ENCODE peak calls at places on chromosomes 1 and 21, in nine cellular contexts. One of them, this sample, is unnamed.

GRCh38 chr1:16132325-16132785 is 23.5 kb downstream of the EPHA2 start:
- DNase-seq in IMR-90: no peak
- DNase-seq in DND-41: no peak
- DNase-seq in esophagus muscularis mucosa: no peak
- DNase-seq in right cardiac atrium: no peak
- DNase-seq in left lung: no peak
- DNase-seq in CD8-positive, alpha-beta memory T cell: no peak
- DNase-seq in colonic mucosa: no peak
- DNase-seq in body of pancreas: no peak
- DNase-seq in this sample: no peak

GRCh38 chr21:15022608-15023261 is 42.1 kb downstream of the NRIP1 start:
- DNase-seq in IMR-90: peak
- DNase-seq in DND-41: no peak
- DNase-seq in esophagus muscularis mucosa: no peak
- DNase-seq in right cardiac atrium: no peak
- DNase-seq in left lung: no peak
- DNase-seq in CD8-positive, alpha-beta memory T cell: no peak
- DNase-seq in colonic mucosa: no peak
- DNase-seq in body of pancreas: no peak
- DNase-seq in this sample: no peak

GRCh38 chr21:27713159-27714109 is 746.5 kb upstream of the ADAMTS5 start:
- DNase-seq in IMR-90: no peak
- DNase-seq in DND-41: no peak
- DNase-seq in esophagus muscularis mucosa: no peak
- DNase-seq in right cardiac atrium: no peak
- DNase-seq in left lung: no peak
- DNase-seq in CD8-positive, alpha-beta memory T cell: no peak
- DNase-seq in colonic mucosa: peak
- DNase-seq in body of pancreas: peak
- DNase-seq in this sample: no peak

GRCh38 chr21:40850071-40850470 is 3.1 kb upstream of the DSCAM start:
- DNase-seq in IMR-90: no peak
- DNase-seq in DND-41: no peak
- DNase-seq in esophagus muscularis mucosa: peak
- DNase-seq in right cardiac atrium: no peak
- DNase-seq in left lung: no peak
- DNase-seq in CD8-positive, alpha-beta memory T cell: no peak
- DNase-seq in colonic mucosa: no peak
- DNase-seq in body of pancreas: no peak
- DNase-seq in this sample: no peak

GRCh38 chr21:35010450-35010849 is 38.7 kb downstream of the RUNX1 start:
- DNase-seq in IMR-90: no peak
- DNase-seq in DND-41: peak
- DNase-seq in esophagus muscularis mucosa: no peak
- DNase-seq in right cardiac atrium: no peak
- DNase-seq in left lung: no peak
- DNase-seq in CD8-positive, alpha-beta memory T cell: no peak
- DNase-seq in colonic mucosa: no peak
- DNase-seq in body of pancreas: no peak
- DNase-seq in this sample: no peak

GRCh38 chr1:119594386-119594785 is 53.7 kb downstream of the ZNF697 start:
- DNase-seq in IMR-90: no peak
- DNase-seq in DND-41: no peak
- DNase-seq in esophagus muscularis mucosa: no peak
- DNase-seq in right cardiac atrium: no peak
- DNase-seq in left lung: no peak
- DNase-seq in CD8-positive, alpha-beta memory T cell: no peak
- DNase-seq in colonic mucosa: no peak
- DNase-seq in body of pancreas: no peak
- DNase-seq in this sample: peak

GRCh38 chr21:43861716-43862115 is 3.3 kb upstream of the AGPAT3 start:
- DNase-seq in IMR-90: no peak
- DNase-seq in DND-41: no peak
- DNase-seq in esophagus muscularis mucosa: no peak
- DNase-seq in right cardiac atrium: no peak
- DNase-seq in left lung: peak
- DNase-seq in CD8-positive, alpha-beta memory T cell: no peak
- DNase-seq in colonic mucosa: no peak
- DNase-seq in body of pancreas: peak
- DNase-seq in this sample: no peak

GRCh38 chr1:47713960-47714359 is 276.1 kb downstream of the FOXD2 start:
- DNase-seq in IMR-90: no peak
- DNase-seq in DND-41: no peak
- DNase-seq in esophagus muscularis mucosa: no peak
- DNase-seq in right cardiac atrium: no peak
- DNase-seq in left lung: no peak
- DNase-seq in CD8-positive, alpha-beta memory T cell: no peak
- DNase-seq in colonic mucosa: no peak
- DNase-seq in body of pancreas: no peak
- DNase-seq in this sample: no peak

GRCh38 chr1:30715216-30715615 is 8.2 kb downstream of the MATN1 start:
- DNase-seq in IMR-90: no peak
- DNase-seq in DND-41: peak
- DNase-seq in esophagus muscularis mucosa: no peak
- DNase-seq in right cardiac atrium: no peak
- DNase-seq in left lung: no peak
- DNase-seq in CD8-positive, alpha-beta memory T cell: no peak
- DNase-seq in colonic mucosa: peak
- DNase-seq in body of pancreas: no peak
- DNase-seq in this sample: no peak

GRCh38 chr1:145845514-145846161 is at the start of gene NUDT17:
- DNase-seq in IMR-90: peak
- DNase-seq in DND-41: peak
- DNase-seq in esophagus muscularis mucosa: no peak
- DNase-seq in right cardiac atrium: peak
- DNase-seq in left lung: peak
- DNase-seq in CD8-positive, alpha-beta memory T cell: peak
- DNase-seq in colonic mucosa: peak
- DNase-seq in body of pancreas: peak
- DNase-seq in this sample: no peak

GRCh38 chr1:107140703-107141490 is at the start of gene NTNG1:
- DNase-seq in IMR-90: no peak
- DNase-seq in DND-41: peak
- DNase-seq in esophagus muscularis mucosa: no peak
- DNase-seq in right cardiac atrium: peak
- DNase-seq in left lung: peak
- DNase-seq in CD8-positive, alpha-beta memory T cell: peak
- DNase-seq in colonic mucosa: peak
- DNase-seq in body of pancreas: peak
- DNase-seq in this sample: no peak

GRCh38 chr1:107142370-107142668 is 1.5 kb downstream of the NTNG1 start:
- DNase-seq in IMR-90: no peak
- DNase-seq in DND-41: no peak
- DNase-seq in esophagus muscularis mucosa: no peak
- DNase-seq in right cardiac atrium: no peak
- DNase-seq in left lung: no peak
- DNase-seq in CD8-positive, alpha-beta memory T cell: no peak
- DNase-seq in colonic mucosa: no peak
- DNase-seq in body of pancreas: no peak
- DNase-seq in this sample: no peak

GRCh38 chr1:107139833-107140702 is 771 bp upstream of the NTNG1 start:
- DNase-seq in IMR-90: peak
- DNase-seq in DND-41: peak
- DNase-seq in esophagus muscularis mucosa: no peak
- DNase-seq in right cardiac atrium: peak
- DNase-seq in left lung: peak
- DNase-seq in CD8-positive, alpha-beta memory T cell: peak
- DNase-seq in colonic mucosa: peak
- DNase-seq in body of pancreas: peak
- DNase-seq in this sample: no peak

GRCh38 chr1:107138767-107139445 is 1.9 kb upstream of the NTNG1 start:
- DNase-seq in IMR-90: peak
- DNase-seq in DND-41: no peak
- DNase-seq in esophagus muscularis mucosa: no peak
- DNase-seq in right cardiac atrium: peak
- DNase-seq in left lung: no peak
- DNase-seq in CD8-positive, alpha-beta memory T cell: no peak
- DNase-seq in colonic mucosa: no peak
- DNase-seq in body of pancreas: no peak
- DNase-seq in this sample: no peak

DNA sequence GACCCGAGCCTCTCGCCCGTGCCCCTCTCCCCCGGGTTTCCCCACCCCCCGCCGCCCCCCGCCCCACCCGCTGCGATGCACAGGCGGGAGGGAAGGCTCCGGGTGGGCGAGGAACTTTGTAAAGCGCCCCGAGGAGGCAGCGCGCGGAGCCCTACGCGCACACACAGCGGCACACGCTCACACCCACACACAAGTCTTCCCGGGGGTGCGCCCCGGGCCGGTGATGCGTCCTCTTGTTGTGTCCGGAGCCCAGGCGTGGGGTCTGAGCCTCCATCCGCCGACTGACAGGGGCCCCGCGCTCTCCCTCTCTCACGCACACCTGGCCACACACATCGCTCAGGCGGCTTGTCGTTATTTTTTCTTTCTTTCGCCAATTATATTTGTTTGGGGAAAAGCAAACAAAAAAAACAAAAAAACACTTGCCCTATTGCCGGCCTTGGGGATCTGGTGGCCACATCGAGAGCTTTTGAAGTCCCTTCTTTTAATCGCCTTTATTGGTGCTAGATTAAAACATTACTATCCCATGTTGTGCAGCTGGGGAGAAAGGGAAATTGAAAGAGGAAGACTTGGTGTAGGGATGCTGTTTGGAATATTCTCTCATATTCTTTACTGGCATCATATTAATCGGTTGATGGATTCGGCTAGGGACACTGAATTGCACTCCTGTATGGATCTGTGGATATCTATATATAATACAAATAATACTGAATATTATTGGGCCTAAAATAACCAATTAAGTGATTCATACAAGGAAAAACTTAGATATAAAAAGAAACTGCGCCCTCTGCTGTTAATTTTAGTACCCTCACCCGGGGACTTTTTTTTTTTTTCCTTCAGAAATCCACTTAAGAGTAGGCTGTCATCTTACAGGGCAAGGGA is 891 bp downstream of the NTNG1 start:
- DNase-seq in IMR-90: peak
- DNase-seq in DND-41: peak
- DNase-seq in esophagus muscularis mucosa: no peak
- DNase-seq in right cardiac atrium: peak
- DNase-seq in left lung: peak
- DNase-seq in CD8-positive, alpha-beta memory T cell: peak
- DNase-seq in colonic mucosa: peak
- DNase-seq in body of pancreas: peak
- DNase-seq in this sample: no peak
- H3K27ac ChIP-seq in IMR-90: no peak
- H3K27ac ChIP-seq in DND-41: no peak
- H3K27ac ChIP-seq in esophagus muscularis mucosa: no peak
- H3K27ac ChIP-seq in right cardiac atrium: no peak
- H3K27ac ChIP-seq in left lung: no peak
- H3K27ac ChIP-seq in CD8-positive, alpha-beta memory T cell: no peak
- H3K27ac ChIP-seq in colonic mucosa: no peak
- H3K27ac ChIP-seq in body of pancreas: no peak
- H3K27ac ChIP-seq in this sample: peak

GRCh38 chr1:18158731-18159130 is 51.1 kb downstream of the IGSF21 start:
- DNase-seq in IMR-90: no peak
- DNase-seq in DND-41: no peak
- DNase-seq in esophagus muscularis mucosa: no peak
- DNase-seq in right cardiac atrium: no peak
- DNase-seq in left lung: no peak
- DNase-seq in CD8-positive, alpha-beta memory T cell: no peak
- DNase-seq in colonic mucosa: no peak
- DNase-seq in body of pancreas: no peak
- DNase-seq in this sample: no peak

GRCh38 chr1:18157352-18157751 is 49.8 kb downstream of the IGSF21 start:
- DNase-seq in IMR-90: no peak
- DNase-seq in DND-41: no peak
- DNase-seq in esophagus muscularis mucosa: no peak
- DNase-seq in right cardiac atrium: no peak
- DNase-seq in left lung: no peak
- DNase-seq in CD8-positive, alpha-beta memory T cell: no peak
- DNase-seq in colonic mucosa: no peak
- DNase-seq in body of pancreas: no peak
- DNase-seq in this sample: no peak

GRCh38 chr1:18155881-18156385 is 48.3 kb downstream of the IGSF21 start:
- DNase-seq in IMR-90: no peak
- DNase-seq in DND-41: no peak
- DNase-seq in esophagus muscularis mucosa: no peak
- DNase-seq in right cardiac atrium: no peak
- DNase-seq in left lung: no peak
- DNase-seq in CD8-positive, alpha-beta memory T cell: no peak
- DNase-seq in colonic mucosa: no peak
- DNase-seq in body of pancreas: peak
- DNase-seq in this sample: no peak

GRCh38 chr1:18160290-18160942 is 52.8 kb downstream of the IGSF21 start:
- DNase-seq in IMR-90: no peak
- DNase-seq in DND-41: no peak
- DNase-seq in esophagus muscularis mucosa: no peak
- DNase-seq in right cardiac atrium: peak
- DNase-seq in left lung: no peak
- DNase-seq in CD8-positive, alpha-beta memory T cell: no peak
- DNase-seq in colonic mucosa: peak
- DNase-seq in body of pancreas: peak
- DNase-seq in this sample: no peak

GRCh38 chr1:18157968-18158367 is 50.4 kb downstream of the IGSF21 start:
- DNase-seq in IMR-90: no peak
- DNase-seq in DND-41: no peak
- DNase-seq in esophagus muscularis mucosa: no peak
- DNase-seq in right cardiac atrium: no peak
- DNase-seq in left lung: no peak
- DNase-seq in CD8-positive, alpha-beta memory T cell: no peak
- DNase-seq in colonic mucosa: no peak
- DNase-seq in body of pancreas: no peak
- DNase-seq in this sample: no peak
- H3K27ac ChIP-seq in IMR-90: no peak
- H3K27ac ChIP-seq in DND-41: no peak
- H3K27ac ChIP-seq in esophagus muscularis mucosa: no peak
- H3K27ac ChIP-seq in right cardiac atrium: no peak
- H3K27ac ChIP-seq in left lung: no peak
- H3K27ac ChIP-seq in CD8-positive, alpha-beta memory T cell: no peak
- H3K27ac ChIP-seq in colonic mucosa: no peak
- H3K27ac ChIP-seq in body of pancreas: no peak
- H3K27ac ChIP-seq in this sample: no peak

DNA sequence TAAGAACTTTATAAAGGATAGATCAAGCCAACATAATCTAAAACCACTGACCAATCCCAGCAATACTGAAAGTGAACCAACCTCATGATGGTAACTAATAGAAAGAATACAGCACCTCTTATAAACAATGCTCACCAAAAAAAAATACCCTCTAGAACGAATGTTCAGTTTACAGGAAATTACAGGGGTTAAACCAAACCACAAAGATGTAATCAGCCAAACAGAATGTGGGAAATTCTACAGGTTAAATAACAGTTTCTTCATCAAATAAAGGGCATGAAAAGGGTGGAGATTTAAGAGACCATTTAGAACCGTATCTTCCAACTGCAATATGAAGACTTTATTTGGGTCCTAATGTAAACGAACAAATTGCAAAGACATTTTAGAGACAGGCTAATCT is 30.4 kb downstream of the ARID4B start:
- DNase-seq in IMR-90: peak
- DNase-seq in DND-41: no peak
- DNase-seq in esophagus muscularis mucosa: no peak
- DNase-seq in right cardiac atrium: no peak
- DNase-seq in left lung: no peak
- DNase-seq in CD8-positive, alpha-beta memory T cell: peak
- DNase-seq in colonic mucosa: no peak
- DNase-seq in body of pancreas: no peak
- DNase-seq in this sample: no peak
- H3K27ac ChIP-seq in IMR-90: no peak
- H3K27ac ChIP-seq in DND-41: peak
- H3K27ac ChIP-seq in esophagus muscularis mucosa: no peak
- H3K27ac ChIP-seq in right cardiac atrium: no peak
- H3K27ac ChIP-seq in left lung: no peak
- H3K27ac ChIP-seq in CD8-positive, alpha-beta memory T cell: peak
- H3K27ac ChIP-seq in colonic mucosa: no peak
- H3K27ac ChIP-seq in body of pancreas: no peak
- H3K27ac ChIP-seq in this sample: peak

GRCh38 chr1:227299688-227300087 is 18.6 kb downstream of the CDC42BPA start:
- DNase-seq in IMR-90: peak
- DNase-seq in DND-41: no peak
- DNase-seq in esophagus muscularis mucosa: no peak
- DNase-seq in right cardiac atrium: no peak
- DNase-seq in left lung: no peak
- DNase-seq in CD8-positive, alpha-beta memory T cell: no peak
- DNase-seq in colonic mucosa: no peak
- DNase-seq in body of pancreas: no peak
- DNase-seq in this sample: peak
- H3K27ac ChIP-seq in IMR-90: peak
- H3K27ac ChIP-seq in DND-41: no peak
- H3K27ac ChIP-seq in esophagus muscularis mucosa: peak
- H3K27ac ChIP-seq in right cardiac atrium: no peak
- H3K27ac ChIP-seq in left lung: peak
- H3K27ac ChIP-seq in CD8-positive, alpha-beta memory T cell: no peak
- H3K27ac ChIP-seq in colonic mucosa: no peak
- H3K27ac ChIP-seq in body of pancreas: no peak
- H3K27ac ChIP-seq in this sample: peak